ENCODE peak calls at places on chromosomes 7 and 10, in six cellular contexts. J is astrocyte, C is fibroblast of mammary gland, T is GM12865, V is lower lobe of right lung, E is A673. P is an unnamed sample.
A peak's percentile ranks its signal among the peaks of the same experiment; 100 is the strongest.

GRCh38 chr7:7642081-7642480 is 1.5 kb downstream of the UMAD1 start:
- DNase-seq in J (no peak), C (no peak), T (no peak), V (no peak), E (no peak), P (no peak)

GRCh38 chr7:152086513-152086912 is 61.0 kb downstream of the GALNT11 start:
- DNase-seq in J (no peak), C (no peak), T (no peak), V (no peak), E (no peak), P (no peak)

GRCh38 chr10:132850896-132851295 is 64.9 kb upstream of the NKX6-2 start:
- DNase-seq in J (no peak), C (no peak), T (no peak), V (no peak), E (no peak), P (no peak)

GRCh38 chr10:29377333-29377961 is 88.6 kb downstream of the LYZL1 start:
- DNase-seq in J (no peak), C (peak; percentile 45), T (peak; percentile 27), V (no peak), E (peak; percentile 70), P (no peak)

GRCh38 chr10:74824184-74825032 is 2.0 kb upstream of the KAT6B start:
- DNase-seq in J (no peak), C (no peak), T (peak; percentile 66), V (no peak), E (no peak), P (no peak)

GRCh38 chr7:131385039-131385605 is 57.4 kb downstream of the MKLN1 start:
- DNase-seq in J (peak; percentile 57), C (peak; percentile 7), T (no peak), V (no peak), E (no peak), P (no peak)

GRCh38 chr10:110206988-110207804 is at the start of gene MXI1:
- DNase-seq in J (peak; percentile 80), C (peak; percentile 84), T (peak; percentile 82), V (peak; percentile 82), E (peak; percentile 85), P (peak; percentile 62)

GRCh38 chr10:101285519-101286070 is 56.3 kb upstream of the LBX1 start:
- DNase-seq in J (no peak), C (no peak), T (no peak), V (no peak), E (no peak), P (no peak)

GRCh38 chr7:24718977-24719491 is 38.2 kb downstream of the GSDME start:
- DNase-seq in J (no peak), C (no peak), T (peak; percentile 92), V (no peak), E (no peak), P (no peak)

GRCh38 chr10:6145979-6146432 is 56.7 kb upstream of the PFKFB3 start:
- DNase-seq in J (no peak), C (no peak), T (no peak), V (no peak), E (no peak), P (no peak)

GRCh38 chr7:15123901-15124300 is 221.3 kb upstream of the DGKB start:
- DNase-seq in J (peak; percentile 14), C (no peak), T (no peak), V (no peak), E (no peak), P (no peak)

GRCh38 chr10:112969542-112969941 is 19.5 kb downstream of the TCF7L2 start:
- DNase-seq in J (no peak), C (no peak), T (no peak), V (no peak), E (no peak), P (no peak)

GRCh38 chr7:139416405-139416804 is 56.7 kb downstream of the LUC7L2 start:
- DNase-seq in J (no peak), C (no peak), T (no peak), V (no peak), E (no peak), P (no peak)

GRCh38 chr10:53833908-53834307 is 967.1 kb downstream of the PCDH15 start:
- DNase-seq in J (no peak), C (no peak), T (no peak), V (no peak), E (no peak), P (no peak)

GRCh38 chr10:6665847-6666246 is 85.8 kb upstream of the PRKCQ start:
- DNase-seq in J (no peak), C (no peak), T (no peak), V (no peak), E (no peak), P (no peak)

GRCh38 chr7:156209087-156209486 is 396.8 kb upstream of the SHH start:
- DNase-seq in J (no peak), C (no peak), T (no peak), V (no peak), E (no peak), P (no peak)

GRCh38 chr10:45627412-45628048 is 45.0 kb downstream of the ZFAND4 start:
- DNase-seq in J (no peak), C (peak; percentile 2), T (no peak), V (no peak), E (no peak), P (no peak)

GRCh38 chr7:106219170-106219569 is 65.6 kb downstream of the NAMPT start:
- DNase-seq in J (no peak), C (no peak), T (no peak), V (no peak), E (no peak), P (no peak)

GRCh38 chr10:131444286-131444685 is 132.8 kb upstream of the TCERG1L start:
- DNase-seq in J (no peak), C (no peak), T (no peak), V (no peak), E (no peak), P (no peak)

GRCh38 chr7:23347682-23348180 is 48.6 kb downstream of the MALSU1 start:
- DNase-seq in J (peak; percentile 85), C (peak; percentile 88), T (no peak), V (no peak), E (peak; percentile 90), P (peak; percentile 77)

GRCh38 chr10:103609231-103610082 is 116.0 kb downstream of the NEURL1 start:
- DNase-seq in J (no peak), C (no peak), T (no peak), V (no peak), E (no peak), P (no peak)

GRCh38 chr10:101310528-101311439 is 43.2 kb upstream of the BTRC start:
- DNase-seq in J (no peak), C (no peak), T (no peak), V (no peak), E (no peak), P (no peak)

GRCh38 chr7:96349572-96349971 is 27.7 kb upstream of the SLC25A13 start:
- DNase-seq in J (no peak), C (no peak), T (no peak), V (no peak), E (no peak), P (no peak)

GRCh38 chr7:108226723-108227359 is 96.7 kb upstream of the LAMB4 start:
- DNase-seq in J (no peak), C (no peak), T (no peak), V (no peak), E (peak; percentile 33), P (peak; percentile 17)

GRCh38 chr7:91685544-91685943 is 195.0 kb downstream of the MTERF1 start:
- DNase-seq in J (peak; percentile 76), C (peak; percentile 67), T (no peak), V (no peak), E (no peak), P (no peak)

GRCh38 chr7:15463801-15464761 is 97.7 kb downstream of the AGMO start:
- DNase-seq in J (no peak), C (peak; percentile 52), T (no peak), V (no peak), E (no peak), P (peak; percentile 22)

GRCh38 chr10:113681533-113682470 is 2.1 kb downstream of the CASP7 start:
- DNase-seq in J (no peak), C (peak; percentile 2), T (peak; percentile 88), V (no peak), E (no peak), P (no peak)

GRCh38 chr10:72567884-72568283 is 58.0 kb downstream of the MICU1 start:
- DNase-seq in J (no peak), C (peak; percentile 3), T (peak; percentile 14), V (no peak), E (peak; percentile 43), P (no peak)
- TF ChIP-seq CTCF in J (peak; percentile 19), C (peak; percentile 36), T (peak; percentile 24), V (peak; percentile 25), E (peak; percentile 67), P (peak; percentile 58)

GRCh38 chr7:44977956-44978355 is 859 bp downstream of the MYO1G start:
- DNase-seq in J (no peak), C (no peak), T (no peak), V (no peak), E (peak; percentile 56), P (no peak)

GRCh38 chr7:44978511-44979366 is at the start of gene MYO1G:
- DNase-seq in J (no peak), C (no peak), T (peak; percentile 96), V (peak; percentile 82), E (no peak), P (no peak)

GRCh38 chr7:44976746-44977196 is 2.0 kb downstream of the MYO1G start:
- DNase-seq in J (no peak), C (no peak), T (no peak), V (no peak), E (no peak), P (no peak)

GRCh38 chr7:44976040-44976745 is 2.6 kb downstream of the MYO1G start:
- DNase-seq in J (no peak), C (no peak), T (no peak), V (no peak), E (no peak), P (no peak)

GRCh38 chr7:44977304-44977858 is 1.4 kb downstream of the MYO1G start:
- DNase-seq in J (no peak), C (no peak), T (peak; percentile 78), V (no peak), E (no peak), P (no peak)
- H3K4me3 ChIP-seq in J (no peak overlapping the region), C (no peak overlapping the region), T (peak overlapping the region; percentile 84), V (peak overlapping the region; percentile 51), E (no peak overlapping the region), P (no peak overlapping the region)

DNA sequence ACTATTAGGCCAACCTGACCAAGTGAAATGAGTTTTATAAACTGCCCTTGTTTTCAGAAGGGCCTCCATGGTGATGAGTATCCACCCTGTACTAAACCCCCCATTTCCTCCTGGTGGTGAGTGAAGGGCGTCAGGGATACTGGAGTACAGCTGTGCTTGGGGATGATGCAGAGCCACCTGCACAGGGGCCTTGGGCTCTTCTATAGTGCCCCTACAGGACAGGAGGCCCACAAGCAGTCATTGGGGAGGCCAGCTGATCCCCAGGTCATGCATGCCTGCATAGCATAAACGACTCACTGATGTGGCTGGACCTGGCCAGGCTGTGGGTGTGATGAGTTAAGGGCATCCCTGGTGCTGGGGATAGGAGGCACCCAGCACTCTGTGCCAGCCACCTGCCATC is 114.1 kb upstream of the CELF2 start:
- DNase-seq in J (no peak), C (no peak), T (no peak), V (no peak), E (no peak), P (no peak)
- TF ChIP-seq CTCF in J (no peak), C (no peak), T (no peak), V (no peak), E (no peak), P (no peak)

DNA sequence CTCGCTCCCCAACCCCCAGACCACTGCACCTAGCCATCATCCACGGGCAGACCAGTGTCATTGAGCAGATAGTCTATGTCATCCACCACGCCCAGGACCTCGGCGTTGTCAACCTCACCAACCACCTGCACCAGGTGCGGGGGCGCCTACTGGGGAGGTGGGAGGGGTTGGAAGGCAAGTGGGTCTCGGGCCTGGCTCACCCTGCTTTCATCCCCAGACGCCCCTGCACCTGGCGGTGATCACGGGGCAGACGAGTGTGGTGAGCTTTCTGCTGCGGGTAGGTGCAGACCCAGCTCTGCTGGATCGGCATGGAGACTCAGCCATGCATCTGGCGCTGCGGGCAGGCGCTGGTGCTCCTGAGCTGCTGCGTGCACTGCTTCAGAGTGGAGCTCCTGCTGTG is 4.6 kb downstream of the NFKB2 start:
- DNase-seq in J (no peak), C (no peak), T (no peak), V (no peak), E (no peak), P (no peak)
- H3K4me3 ChIP-seq in J (no peak overlapping the region), C (no peak overlapping the region), T (peak overlapping the region; percentile 97), V (peak overlapping the region; percentile 64), E (peak overlapping the region; percentile 65), P (no peak overlapping the region)